ENCODE peak calls at places on chromosomes 6 and 20, in eight cellular contexts. One of them, this sample, is unnamed.

GRCh38 chr6:41185991-41186675 is 14.8 kb downstream of the TREML2 start:
- DNase-seq in brain microvascular endothelial cell: no peak
- DNase-seq in IMR-90: no peak
- DNase-seq in esophagus muscularis mucosa: no peak
- DNase-seq in foreskin fibroblast: no peak
- DNase-seq in kidney epithelial cell: no peak
- DNase-seq in H1: peak; percentile 30
- DNase-seq in upper lobe of right lung: no peak
- DNase-seq in this sample: no peak

GRCh38 chr20:16147916-16148315 is 425.3 kb downstream of the KIF16B start:
- DNase-seq in brain microvascular endothelial cell: no peak
- DNase-seq in IMR-90: no peak
- DNase-seq in esophagus muscularis mucosa: no peak
- DNase-seq in foreskin fibroblast: no peak
- DNase-seq in kidney epithelial cell: no peak
- DNase-seq in H1: no peak
- DNase-seq in upper lobe of right lung: no peak
- DNase-seq in this sample: no peak

GRCh38 chr6:75693534-75693933 is 55.5 kb upstream of the MYO6 start:
- DNase-seq in brain microvascular endothelial cell: peak; percentile 48
- DNase-seq in IMR-90: peak; percentile 62
- DNase-seq in esophagus muscularis mucosa: no peak
- DNase-seq in foreskin fibroblast: no peak
- DNase-seq in kidney epithelial cell: no peak
- DNase-seq in H1: no peak
- DNase-seq in upper lobe of right lung: no peak
- DNase-seq in this sample: no peak

GRCh38 chr20:49292010-49292409 is 14.2 kb upstream of the ZNFX1 start:
- DNase-seq in brain microvascular endothelial cell: no peak
- DNase-seq in IMR-90: no peak
- DNase-seq in esophagus muscularis mucosa: no peak
- DNase-seq in foreskin fibroblast: no peak
- DNase-seq in kidney epithelial cell: no peak
- DNase-seq in H1: no peak
- DNase-seq in upper lobe of right lung: no peak
- DNase-seq in this sample: no peak

GRCh38 chr6:35445691-35446090 is 6.4 kb upstream of the FANCE start:
- DNase-seq in brain microvascular endothelial cell: no peak
- DNase-seq in IMR-90: peak; percentile 42
- DNase-seq in esophagus muscularis mucosa: no peak
- DNase-seq in foreskin fibroblast: no peak
- DNase-seq in kidney epithelial cell: no peak
- DNase-seq in H1: no peak
- DNase-seq in upper lobe of right lung: no peak
- DNase-seq in this sample: no peak

GRCh38 chr6:96809119-96809518 is 28.2 kb downstream of the GPR63 start:
- DNase-seq in brain microvascular endothelial cell: peak; percentile 59
- DNase-seq in IMR-90: peak; percentile 47
- DNase-seq in esophagus muscularis mucosa: no peak
- DNase-seq in foreskin fibroblast: no peak
- DNase-seq in kidney epithelial cell: no peak
- DNase-seq in H1: no peak
- DNase-seq in upper lobe of right lung: no peak
- DNase-seq in this sample: no peak

GRCh38 chr6:42045538-42046460 is 4.5 kb upstream of the TAF8 start:
- DNase-seq in brain microvascular endothelial cell: peak; percentile 89
- DNase-seq in IMR-90: peak; percentile 73
- DNase-seq in esophagus muscularis mucosa: peak; percentile 98
- DNase-seq in foreskin fibroblast: peak; percentile 86
- DNase-seq in kidney epithelial cell: peak; percentile 61
- DNase-seq in H1: peak; percentile 53
- DNase-seq in upper lobe of right lung: peak; percentile 97
- DNase-seq in this sample: peak; percentile 43

GRCh38 chr6:136959471-136959891 is 37.4 kb downstream of the SLC35D3 start:
- DNase-seq in brain microvascular endothelial cell: no peak
- DNase-seq in IMR-90: no peak
- DNase-seq in esophagus muscularis mucosa: no peak
- DNase-seq in foreskin fibroblast: no peak
- DNase-seq in kidney epithelial cell: no peak
- DNase-seq in H1: peak; percentile 65
- DNase-seq in upper lobe of right lung: peak; percentile 68
- DNase-seq in this sample: no peak

GRCh38 chr6:16576391-16577368 is 184.6 kb downstream of the ATXN1 start:
- DNase-seq in brain microvascular endothelial cell: no peak
- DNase-seq in IMR-90: no peak
- DNase-seq in esophagus muscularis mucosa: no peak
- DNase-seq in foreskin fibroblast: no peak
- DNase-seq in kidney epithelial cell: peak; percentile 38
- DNase-seq in H1: no peak
- DNase-seq in upper lobe of right lung: no peak
- DNase-seq in this sample: no peak

GRCh38 chr20:36307412-36308317 is 1.5 kb downstream of the DLGAP4 start:
- DNase-seq in brain microvascular endothelial cell: no peak
- DNase-seq in IMR-90: no peak
- DNase-seq in esophagus muscularis mucosa: no peak
- DNase-seq in foreskin fibroblast: no peak
- DNase-seq in kidney epithelial cell: no peak
- DNase-seq in H1: peak; percentile 64
- DNase-seq in upper lobe of right lung: peak; percentile 50
- DNase-seq in this sample: no peak

GRCh38 chr20:35307666-35308653 is 15.7 kb upstream of the FAM83C start:
- DNase-seq in brain microvascular endothelial cell: no peak
- DNase-seq in IMR-90: peak; percentile 83
- DNase-seq in esophagus muscularis mucosa: no peak
- DNase-seq in foreskin fibroblast: peak; percentile 96
- DNase-seq in kidney epithelial cell: peak; percentile 39
- DNase-seq in H1: no peak
- DNase-seq in upper lobe of right lung: no peak
- DNase-seq in this sample: peak; percentile 59

GRCh38 chr6:34131326-34132081 is 14.4 kb downstream of the GRM4 start:
- DNase-seq in brain microvascular endothelial cell: no peak
- DNase-seq in IMR-90: no peak
- DNase-seq in esophagus muscularis mucosa: no peak
- DNase-seq in foreskin fibroblast: no peak
- DNase-seq in kidney epithelial cell: no peak
- DNase-seq in H1: no peak
- DNase-seq in upper lobe of right lung: no peak
- DNase-seq in this sample: no peak

GRCh38 chr20:48066256-48066655 is 281.0 kb upstream of the SULF2 start:
- DNase-seq in brain microvascular endothelial cell: peak; percentile 92
- DNase-seq in IMR-90: peak; percentile 31
- DNase-seq in esophagus muscularis mucosa: no peak
- DNase-seq in foreskin fibroblast: peak; percentile 61
- DNase-seq in kidney epithelial cell: no peak
- DNase-seq in H1: no peak
- DNase-seq in upper lobe of right lung: no peak
- DNase-seq in this sample: peak; percentile 13

GRCh38 chr6:36834576-36835293 is 4.5 kb downstream of the CPNE5 start:
- DNase-seq in brain microvascular endothelial cell: no peak
- DNase-seq in IMR-90: no peak
- DNase-seq in esophagus muscularis mucosa: no peak
- DNase-seq in foreskin fibroblast: no peak
- DNase-seq in kidney epithelial cell: no peak
- DNase-seq in H1: peak; percentile 61
- DNase-seq in upper lobe of right lung: no peak
- DNase-seq in this sample: no peak

GRCh38 chr20:59825944-59826759 is 107.3 kb downstream of the SYCP2 start:
- DNase-seq in brain microvascular endothelial cell: no peak
- DNase-seq in IMR-90: no peak
- DNase-seq in esophagus muscularis mucosa: peak; percentile 89
- DNase-seq in foreskin fibroblast: no peak
- DNase-seq in kidney epithelial cell: no peak
- DNase-seq in H1: peak; percentile 33
- DNase-seq in upper lobe of right lung: peak; percentile 86
- DNase-seq in this sample: no peak

GRCh38 chr6:158413814-158414563 is 101.7 kb downstream of the TULP4 start:
- DNase-seq in brain microvascular endothelial cell: no peak
- DNase-seq in IMR-90: no peak
- DNase-seq in esophagus muscularis mucosa: peak; percentile 75
- DNase-seq in foreskin fibroblast: no peak
- DNase-seq in kidney epithelial cell: no peak
- DNase-seq in H1: no peak
- DNase-seq in upper lobe of right lung: no peak
- DNase-seq in this sample: no peak

GRCh38 chr6:70198825-70199224 is 104.1 kb downstream of the COL9A1 start:
- DNase-seq in brain microvascular endothelial cell: no peak
- DNase-seq in IMR-90: no peak
- DNase-seq in esophagus muscularis mucosa: no peak
- DNase-seq in foreskin fibroblast: no peak
- DNase-seq in kidney epithelial cell: no peak
- DNase-seq in H1: no peak
- DNase-seq in upper lobe of right lung: no peak
- DNase-seq in this sample: no peak

GRCh38 chr6:99412065-99412464 is 13.0 kb downstream of the PNISR start:
- DNase-seq in brain microvascular endothelial cell: no peak
- DNase-seq in IMR-90: no peak
- DNase-seq in esophagus muscularis mucosa: no peak
- DNase-seq in foreskin fibroblast: no peak
- DNase-seq in kidney epithelial cell: no peak
- DNase-seq in H1: no peak
- DNase-seq in upper lobe of right lung: no peak
- DNase-seq in this sample: no peak

GRCh38 chr20:45313943-45314342 is 5.8 kb upstream of the MATN4 start:
- DNase-seq in brain microvascular endothelial cell: no peak
- DNase-seq in IMR-90: no peak
- DNase-seq in esophagus muscularis mucosa: no peak
- DNase-seq in foreskin fibroblast: no peak
- DNase-seq in kidney epithelial cell: no peak
- DNase-seq in H1: no peak
- DNase-seq in upper lobe of right lung: peak; percentile 48
- DNase-seq in this sample: no peak

GRCh38 chr6:144352310-144352709 is 67.2 kb downstream of the UTRN start:
- DNase-seq in brain microvascular endothelial cell: no peak
- DNase-seq in IMR-90: no peak
- DNase-seq in esophagus muscularis mucosa: no peak
- DNase-seq in foreskin fibroblast: no peak
- DNase-seq in kidney epithelial cell: no peak
- DNase-seq in H1: no peak
- DNase-seq in upper lobe of right lung: no peak
- DNase-seq in this sample: no peak

GRCh38 chr6:150638286-150638685 is 38.6 kb downstream of the PLEKHG1 start:
- DNase-seq in brain microvascular endothelial cell: no peak
- DNase-seq in IMR-90: no peak
- DNase-seq in esophagus muscularis mucosa: no peak
- DNase-seq in foreskin fibroblast: no peak
- DNase-seq in kidney epithelial cell: no peak
- DNase-seq in H1: no peak
- DNase-seq in upper lobe of right lung: no peak
- DNase-seq in this sample: no peak
- TF ChIP-seq CTCF in brain microvascular endothelial cell: no peak
- TF ChIP-seq CTCF in IMR-90: no peak
- TF ChIP-seq CTCF in esophagus muscularis mucosa: no peak
- TF ChIP-seq CTCF in foreskin fibroblast: no peak
- TF ChIP-seq CTCF in kidney epithelial cell: no peak
- TF ChIP-seq CTCF in H1: no peak
- TF ChIP-seq CTCF in upper lobe of right lung: no peak
- TF ChIP-seq CTCF in this sample: no peak

GRCh38 chr6:106084973-106085686 is 1.0 kb upstream of the PRDM1 start:
- DNase-seq in brain microvascular endothelial cell: no peak
- DNase-seq in IMR-90: peak; percentile 68
- DNase-seq in esophagus muscularis mucosa: peak; percentile 31
- DNase-seq in foreskin fibroblast: peak; percentile 71
- DNase-seq in kidney epithelial cell: no peak
- DNase-seq in H1: no peak
- DNase-seq in upper lobe of right lung: no peak
- DNase-seq in this sample: no peak
- H3K4me3 ChIP-seq in brain microvascular endothelial cell: peak overlapping the region; percentile 64
- H3K4me3 ChIP-seq in IMR-90: peak overlapping the region; percentile 85
- H3K4me3 ChIP-seq in esophagus muscularis mucosa: no peak overlapping the region
- H3K4me3 ChIP-seq in foreskin fibroblast: peak overlapping the region; percentile 58
- H3K4me3 ChIP-seq in kidney epithelial cell: peak overlapping the region; percentile 60
- H3K4me3 ChIP-seq in H1: peak overlapping the region; percentile 67
- H3K4me3 ChIP-seq in upper lobe of right lung: peak overlapping the region; percentile 51
- H3K4me3 ChIP-seq in this sample: peak overlapping the region; percentile 52

GRCh38 chr6:89375427-89375868 is 22.9 kb upstream of the UBE2J1 start:
- DNase-seq in brain microvascular endothelial cell: no peak
- DNase-seq in IMR-90: no peak
- DNase-seq in esophagus muscularis mucosa: no peak
- DNase-seq in foreskin fibroblast: no peak
- DNase-seq in kidney epithelial cell: peak; percentile 78
- DNase-seq in H1: peak; percentile 78
- DNase-seq in upper lobe of right lung: peak; percentile 86
- DNase-seq in this sample: no peak
- TF ChIP-seq CTCF in brain microvascular endothelial cell: peak; percentile 29
- TF ChIP-seq CTCF in IMR-90: no peak
- TF ChIP-seq CTCF in esophagus muscularis mucosa: no peak
- TF ChIP-seq CTCF in foreskin fibroblast: peak; percentile 12
- TF ChIP-seq CTCF in kidney epithelial cell: peak; percentile 68
- TF ChIP-seq CTCF in H1: peak; percentile 77
- TF ChIP-seq CTCF in upper lobe of right lung: peak; percentile 34
- TF ChIP-seq CTCF in this sample: peak; percentile 63

GRCh38 chr6:28462401-28462800 is 19.1 kb upstream of the ZSCAN23 start:
- DNase-seq in brain microvascular endothelial cell: no peak
- DNase-seq in IMR-90: no peak
- DNase-seq in esophagus muscularis mucosa: no peak
- DNase-seq in foreskin fibroblast: no peak
- DNase-seq in kidney epithelial cell: no peak
- DNase-seq in H1: no peak
- DNase-seq in upper lobe of right lung: no peak
- DNase-seq in this sample: no peak
- H3K4me3 ChIP-seq in brain microvascular endothelial cell: no peak overlapping the region
- H3K4me3 ChIP-seq in IMR-90: no peak overlapping the region
- H3K4me3 ChIP-seq in esophagus muscularis mucosa: no peak overlapping the region
- H3K4me3 ChIP-seq in foreskin fibroblast: no peak overlapping the region
- H3K4me3 ChIP-seq in kidney epithelial cell: no peak overlapping the region
- H3K4me3 ChIP-seq in H1: no peak overlapping the region
- H3K4me3 ChIP-seq in upper lobe of right lung: no peak overlapping the region
- H3K4me3 ChIP-seq in this sample: no peak overlapping the region

GRCh38 chr20:8082025-8082424 is 50.0 kb upstream of the PLCB1 start:
- DNase-seq in brain microvascular endothelial cell: peak; percentile 16
- DNase-seq in IMR-90: no peak
- DNase-seq in esophagus muscularis mucosa: no peak
- DNase-seq in foreskin fibroblast: no peak
- DNase-seq in kidney epithelial cell: no peak
- DNase-seq in H1: no peak
- DNase-seq in upper lobe of right lung: no peak
- DNase-seq in this sample: no peak
- TF ChIP-seq CTCF in brain microvascular endothelial cell: peak; percentile 66
- TF ChIP-seq CTCF in IMR-90: peak; percentile 25
- TF ChIP-seq CTCF in esophagus muscularis mucosa: no peak
- TF ChIP-seq CTCF in foreskin fibroblast: peak; percentile 37
- TF ChIP-seq CTCF in kidney epithelial cell: peak; percentile 32
- TF ChIP-seq CTCF in H1: peak; percentile 72
- TF ChIP-seq CTCF in upper lobe of right lung: peak; percentile 22
- TF ChIP-seq CTCF in this sample: peak; percentile 56

GRCh38 chr20:13229538-13229937 is 8.5 kb downstream of the ISM1 start:
- DNase-seq in brain microvascular endothelial cell: no peak
- DNase-seq in IMR-90: no peak
- DNase-seq in esophagus muscularis mucosa: no peak
- DNase-seq in foreskin fibroblast: no peak
- DNase-seq in kidney epithelial cell: no peak
- DNase-seq in H1: no peak
- DNase-seq in upper lobe of right lung: no peak
- DNase-seq in this sample: no peak
- H3K4me3 ChIP-seq in brain microvascular endothelial cell: no peak overlapping the region
- H3K4me3 ChIP-seq in IMR-90: no peak overlapping the region
- H3K4me3 ChIP-seq in esophagus muscularis mucosa: no peak overlapping the region
- H3K4me3 ChIP-seq in foreskin fibroblast: no peak overlapping the region
- H3K4me3 ChIP-seq in kidney epithelial cell: no peak overlapping the region
- H3K4me3 ChIP-seq in H1: no peak overlapping the region
- H3K4me3 ChIP-seq in upper lobe of right lung: no peak overlapping the region
- H3K4me3 ChIP-seq in this sample: no peak overlapping the region